ENCODE peak calls at places on chromosomes 7 and 10, in eight cellular contexts. Q is astrocyte; G is GM23248; P is lower lobe of right lung; E is CD8-positive, alpha-beta memory T cell; W is SJSA1; K is body of pancreas; I is colonic mucosa. V is an unnamed sample. For H3K36me3, the result is how much of the 10 kb centered on the place peaks cover.

GRCh38 chr10:42996588-42996987 is 80.3 kb upstream of the RET start:
- DNase-seq in Q (no peak), G (no peak), P (no peak), E (no peak), W (no peak), K (no peak), I (peak), V (no peak)

GRCh38 chr10:132716691-132717490 is 69.1 kb downstream of the NKX6-2 start:
- DNase-seq in Q (no peak), G (no peak), P (peak), E (no peak), W (no peak), K (no peak), I (no peak), V (peak)

GRCh38 chr7:151432658-151433521 is 7.1 kb downstream of the CRYGN start:
- DNase-seq in Q (no peak), G (no peak), P (no peak), E (peak), W (no peak), K (no peak), I (no peak), V (no peak)

GRCh38 chr7:156152380-156152779 is 340.1 kb upstream of the SHH start:
- DNase-seq in Q (no peak), G (no peak), P (no peak), E (no peak), W (no peak), K (no peak), I (no peak), V (no peak)

GRCh38 chr7:68176974-68177373 is 1180.3 kb downstream of the TYW1 start:
- DNase-seq in Q (peak), G (peak), P (no peak), E (no peak), W (no peak), K (peak), I (peak), V (no peak)

GRCh38 chr7:3399858-3400257 is 98.8 kb downstream of the SDK1 start:
- DNase-seq in Q (peak), G (peak), P (no peak), E (no peak), W (no peak), K (no peak), I (no peak), V (no peak)

GRCh38 chr7:50197547-50197946 is 104.5 kb upstream of the ZPBP start:
- DNase-seq in Q (no peak), G (no peak), P (no peak), E (no peak), W (no peak), K (no peak), I (no peak), V (no peak)

GRCh38 chr10:782751-783648 is 93.5 kb upstream of the DIP2C start:
- DNase-seq in Q (no peak), G (no peak), P (no peak), E (no peak), W (no peak), K (no peak), I (peak), V (peak)

GRCh38 chr10:125575843-125576242 is 107.1 kb downstream of the TEX36 start:
- DNase-seq in Q (no peak), G (no peak), P (no peak), E (no peak), W (no peak), K (no peak), I (no peak), V (peak)

GRCh38 chr10:88804083-88804812 is 1.7 kb downstream of the LIPM start:
- DNase-seq in Q (no peak), G (no peak), P (no peak), E (no peak), W (no peak), K (no peak), I (no peak), V (no peak)

GRCh38 chr10:75405201-75406143 is 3.9 kb upstream of the ZNF503 start:
- DNase-seq in Q (peak), G (no peak), P (peak), E (no peak), W (no peak), K (peak), I (peak), V (no peak)

GRCh38 chr10:33123680-33124079 is 165.7 kb upstream of the ITGB1 start:
- DNase-seq in Q (no peak), G (no peak), P (no peak), E (no peak), W (no peak), K (no peak), I (no peak), V (no peak)

GRCh38 chr10:29756476-29756875 is 121.7 kb upstream of the SVIL start:
- DNase-seq in Q (no peak), G (no peak), P (no peak), E (no peak), W (no peak), K (no peak), I (no peak), V (no peak)

GRCh38 chr7:36161996-36162395 is 8.9 kb downstream of the EEPD1 start:
- DNase-seq in Q (peak), G (no peak), P (no peak), E (no peak), W (no peak), K (no peak), I (no peak), V (no peak)

GRCh38 chr7:155763721-155764431 is 48.4 kb downstream of the SHH start:
- DNase-seq in Q (peak), G (no peak), P (no peak), E (peak), W (no peak), K (no peak), I (no peak), V (no peak)

GRCh38 chr10:30687698-30688213 is 58.2 kb upstream of the LYZL2 start:
- DNase-seq in Q (peak), G (peak), P (peak), E (peak), W (peak), K (peak), I (peak), V (peak)

GRCh38 chr10:71509444-71509843 is 112.7 kb downstream of the CDH23 start:
- DNase-seq in Q (no peak), G (no peak), P (no peak), E (no peak), W (no peak), K (no peak), I (no peak), V (no peak)

GRCh38 chr10:74683067-74683466 is 143.3 kb upstream of the KAT6B start:
- DNase-seq in Q (no peak), G (no peak), P (no peak), E (no peak), W (no peak), K (no peak), I (no peak), V (no peak)

GRCh38 chr10:61066661-61067353 is 122.8 kb upstream of the RHOBTB1 start:
- DNase-seq in Q (no peak), G (no peak), P (no peak), E (no peak), W (no peak), K (no peak), I (no peak), V (no peak)

GRCh38 chr7:42945821-42946615 is 13.8 kb downstream of the MRPL32 start:
- DNase-seq in Q (no peak), G (peak), P (no peak), E (no peak), W (peak), K (no peak), I (no peak), V (no peak)

GRCh38 chr7:54615545-54615944 is 73.4 kb downstream of the VSTM2A start:
- DNase-seq in Q (peak), G (no peak), P (no peak), E (no peak), W (no peak), K (no peak), I (no peak), V (no peak)

GRCh38 chr10:30534465-30535144 is 94.9 kb downstream of the LYZL2 start:
- DNase-seq in Q (peak), G (peak), P (peak), E (peak), W (peak), K (peak), I (peak), V (peak)

GRCh38 chr7:26081627-26082026 is 70.4 kb upstream of the NFE2L3 start:
- DNase-seq in Q (no peak), G (no peak), P (no peak), E (no peak), W (no peak), K (no peak), I (peak), V (no peak)

GRCh38 chr10:15897282-15897681 is 37.0 kb upstream of the MINDY3 start:
- DNase-seq in Q (peak), G (peak), P (no peak), E (no peak), W (no peak), K (no peak), I (no peak), V (no peak)

GRCh38 chr10:129877773-129878371 is 86.2 kb downstream of the EBF3 start:
- DNase-seq in Q (no peak), G (peak), P (no peak), E (peak), W (no peak), K (no peak), I (peak), V (peak)

GRCh38 chr7:14351167-14351566 is 361.7 kb upstream of the ETV1 start:
- DNase-seq in Q (no peak), G (peak), P (no peak), E (no peak), W (no peak), K (no peak), I (no peak), V (no peak)

GRCh38 chr7:98711945-98712344 is 94.9 kb downstream of the NPTX2 start:
- DNase-seq in Q (no peak), G (no peak), P (no peak), E (no peak), W (no peak), K (no peak), I (no peak), V (no peak)

GRCh38 chr10:116287906-116288501 is 15.0 kb upstream of the GFRA1 start:
- DNase-seq in Q (no peak), G (peak), P (no peak), E (peak), W (peak), K (peak), I (peak), V (no peak)

GRCh38 chr10:114518401-114519305 is 114.4 kb upstream of the AFAP1L2 start:
- DNase-seq in Q (no peak), G (no peak), P (no peak), E (no peak), W (peak), K (no peak), I (no peak), V (no peak)

GRCh38 chr10:14414901-14415300 is 84.2 kb upstream of the FRMD4A start:
- DNase-seq in Q (peak), G (peak), P (no peak), E (no peak), W (no peak), K (no peak), I (no peak), V (no peak)

GRCh38 chr10:26714816-26715487 is 17.5 kb downstream of the PDSS1 start:
- DNase-seq in Q (no peak), G (no peak), P (no peak), E (no peak), W (no peak), K (no peak), I (peak), V (no peak)
- H3K36me3 ChIP-seq in Q (under half), G (under half), P (under half), E (under half), W (under half), K (under half), I (under half), V (under half)

GRCh38 chr10:91974960-91975359 is 51.4 kb downstream of the BTAF1 start:
- DNase-seq in Q (peak), G (peak), P (no peak), E (no peak), W (peak), K (no peak), I (no peak), V (no peak)
- H3K4me3 ChIP-seq in Q (no peak), G (peak), P (no peak), E (no peak), W (no peak), K (no peak), I (no peak), V (no peak)

DNA sequence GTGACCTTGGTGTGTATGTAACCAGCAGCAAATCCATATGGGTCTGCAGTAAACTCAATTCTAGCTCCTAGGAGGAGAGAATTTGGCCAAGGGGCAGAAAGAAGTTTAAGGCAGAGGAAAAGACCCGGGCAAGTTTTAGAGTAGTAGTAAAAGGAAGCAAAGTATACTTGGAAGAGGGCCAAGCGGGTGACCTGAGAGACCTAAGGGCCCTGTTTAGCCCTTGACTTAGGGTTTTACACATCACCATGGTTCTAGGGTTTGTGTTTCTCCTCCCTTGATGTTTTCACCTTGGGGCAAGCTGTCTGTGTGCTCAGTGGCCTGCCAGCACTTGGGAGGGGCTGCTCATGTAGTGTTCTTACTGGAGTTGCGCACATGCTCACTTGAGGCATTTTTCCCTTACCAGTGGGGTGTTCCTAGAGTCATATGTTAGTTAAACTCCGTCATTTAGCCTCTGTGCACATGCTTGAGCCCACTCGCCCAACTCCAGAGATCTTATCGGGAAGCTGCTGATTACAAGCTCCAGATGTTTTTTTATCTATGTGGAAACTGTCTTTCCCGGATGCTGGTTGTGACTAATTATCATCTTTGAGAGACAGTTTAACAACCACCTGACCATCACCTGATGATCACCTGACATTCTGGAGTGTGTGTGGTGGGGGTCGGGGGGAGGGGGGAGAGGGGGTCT is 137.6 kb upstream of the PRSS1 start:
- DNase-seq in Q (no peak), G (peak), P (no peak), E (no peak), W (no peak), K (no peak), I (no peak), V (no peak)
- H3K27ac ChIP-seq in Q (no peak), G (no peak), P (no peak), E (no peak), W (no peak), K (no peak), I (no peak), V (no peak)

DNA sequence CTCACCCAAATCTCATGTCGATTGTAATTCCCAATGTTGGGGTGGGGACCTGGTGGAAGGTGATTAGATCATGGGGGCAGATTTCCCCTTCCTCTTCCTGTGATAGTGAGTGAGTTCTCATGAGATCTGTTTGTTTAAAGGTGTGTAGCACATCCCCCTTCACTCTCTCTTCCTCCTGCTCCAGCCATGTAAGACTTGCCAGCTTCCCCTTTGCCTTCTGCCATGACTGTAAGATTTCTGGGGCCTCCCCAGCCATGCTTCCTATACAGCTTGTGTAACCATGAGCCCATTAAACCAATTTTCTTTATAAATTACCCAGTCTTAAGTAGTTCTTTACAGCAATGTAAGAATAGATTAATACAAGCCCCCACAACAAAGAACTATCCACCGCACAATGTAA is 109.9 kb upstream of the JAZF1 start:
- DNase-seq in Q (no peak), G (no peak), P (no peak), E (no peak), W (no peak), K (no peak), I (no peak), V (no peak)
- H3K36me3 ChIP-seq in Q (under half), G (under half), P (under half), E (under half), W (under half), K (under half), I (under half), V (under half)

DNA sequence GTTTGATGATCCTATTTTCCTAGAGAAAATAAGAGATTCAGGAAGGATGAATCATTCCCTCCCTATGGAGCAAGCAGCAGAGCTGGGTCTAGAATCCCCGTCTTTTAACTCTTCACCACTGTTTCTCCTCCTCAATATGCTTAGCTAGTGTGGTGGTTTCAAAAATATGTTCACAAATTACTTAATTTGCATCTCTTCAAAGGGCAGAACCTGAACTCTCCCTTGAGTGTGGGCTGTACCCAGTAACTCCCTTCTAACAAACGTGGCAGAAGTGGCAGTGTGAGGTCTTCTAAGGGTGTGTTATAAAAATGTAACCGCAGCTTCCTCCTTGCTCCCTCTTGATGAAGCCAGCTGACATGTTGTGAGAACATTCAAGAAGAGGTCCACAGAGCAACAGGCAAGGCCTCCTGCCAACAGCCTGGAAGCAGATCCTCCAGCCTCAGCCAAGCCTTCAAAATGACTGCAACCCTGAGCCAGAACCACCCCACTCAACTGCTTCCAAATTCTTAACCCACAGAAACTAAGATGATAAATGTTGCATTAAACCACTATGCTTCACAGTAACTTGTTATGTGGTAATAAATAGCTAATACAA is 36.6 kb downstream of the SRPK2 start:
- DNase-seq in Q (peak), G (peak), P (peak), E (peak), W (peak), K (peak), I (peak), V (peak)
- H3K4me3 ChIP-seq in Q (peak), G (peak), P (peak), E (no peak), W (no peak), K (no peak), I (no peak), V (no peak)